ENCODE peak calls at places on chromosomes 7 and 10, in four cellular contexts. J, W, G and N are unnamed samples. For H3K4me1, the result is how much of the 10 kb centered on the place peaks cover.

GRCh38 chr7:127770870-127771269 is 118.9 kb downstream of the SND1 start:
- DNase-seq in J (no peak), W (no peak), G (no peak), N (no peak)

GRCh38 chr7:3265388-3265787 is 35.7 kb upstream of the SDK1 start:
- DNase-seq in J (no peak), W (no peak), G (no peak), N (no peak)

GRCh38 chr7:29806131-29806792 is at the start of gene WIPF3:
- DNase-seq in J (peak), W (peak), G (no peak), N (no peak)

GRCh38 chr7:55365103-55365679 is at the start of gene LANCL2:
- DNase-seq in J (peak), W (no peak), G (no peak), N (peak)

GRCh38 chr10:12594448-12594944 is 245.1 kb downstream of the CAMK1D start:
- DNase-seq in J (no peak), W (no peak), G (peak), N (no peak)

GRCh38 chr7:315516-316265 is 25.7 kb downstream of the FOXL3 start:
- DNase-seq in J (no peak), W (no peak), G (no peak), N (no peak)

GRCh38 chr10:74900297-74900696 is 73.9 kb downstream of the KAT6B start:
- DNase-seq in J (no peak), W (no peak), G (peak), N (peak)

GRCh38 chr7:92404170-92404614 is 43.1 kb upstream of the GATAD1 start:
- DNase-seq in J (peak), W (no peak), G (peak), N (no peak)

GRCh38 chr10:16521311-16522016 is at the start of gene C1QL3:
- DNase-seq in J (peak), W (peak), G (no peak), N (no peak)

GRCh38 chr10:16964571-16965241 is 147.5 kb upstream of the RSU1 start:
- DNase-seq in J (no peak), W (no peak), G (no peak), N (no peak)

GRCh38 chr10:9012312-9012711 is 957.8 kb downstream of the GATA3 start:
- DNase-seq in J (no peak), W (no peak), G (no peak), N (no peak)

GRCh38 chr10:62747195-62747594 is 57.3 kb upstream of the ADO start:
- DNase-seq in J (no peak), W (no peak), G (no peak), N (no peak)

GRCh38 chr10:5081091-5081490 is 13.1 kb upstream of the AKR1C3 start:
- DNase-seq in J (no peak), W (no peak), G (no peak), N (no peak)

GRCh38 chr7:38704751-38705150 is 73.6 kb upstream of the AMPH start:
- DNase-seq in J (no peak), W (no peak), G (no peak), N (no peak)

GRCh38 chr10:70132098-70133029 is at the start of gene AIFM2:
- DNase-seq in J (peak), W (peak), G (peak), N (peak)

GRCh38 chr7:101169838-101170531 is 4.6 kb upstream of the VGF start:
- DNase-seq in J (peak), W (peak), G (peak), N (peak)
- H3K4me1 ChIP-seq in J (half or more), W (under half), G (half or more), N (half or more)

GRCh38 chr10:115051216-115051615 is 41.9 kb upstream of the ATRNL1 start:
- DNase-seq in J (no peak), W (no peak), G (no peak), N (no peak)

GRCh38 chr10:115052216-115052615 is 40.9 kb upstream of the ATRNL1 start:
- DNase-seq in J (no peak), W (no peak), G (no peak), N (no peak)

GRCh38 chr10:115049957-115050356 is 43.2 kb upstream of the ATRNL1 start:
- DNase-seq in J (peak), W (no peak), G (no peak), N (no peak)

GRCh38 chr10:115049318-115049717 is 43.8 kb upstream of the ATRNL1 start:
- DNase-seq in J (no peak), W (no peak), G (no peak), N (no peak)

DNA sequence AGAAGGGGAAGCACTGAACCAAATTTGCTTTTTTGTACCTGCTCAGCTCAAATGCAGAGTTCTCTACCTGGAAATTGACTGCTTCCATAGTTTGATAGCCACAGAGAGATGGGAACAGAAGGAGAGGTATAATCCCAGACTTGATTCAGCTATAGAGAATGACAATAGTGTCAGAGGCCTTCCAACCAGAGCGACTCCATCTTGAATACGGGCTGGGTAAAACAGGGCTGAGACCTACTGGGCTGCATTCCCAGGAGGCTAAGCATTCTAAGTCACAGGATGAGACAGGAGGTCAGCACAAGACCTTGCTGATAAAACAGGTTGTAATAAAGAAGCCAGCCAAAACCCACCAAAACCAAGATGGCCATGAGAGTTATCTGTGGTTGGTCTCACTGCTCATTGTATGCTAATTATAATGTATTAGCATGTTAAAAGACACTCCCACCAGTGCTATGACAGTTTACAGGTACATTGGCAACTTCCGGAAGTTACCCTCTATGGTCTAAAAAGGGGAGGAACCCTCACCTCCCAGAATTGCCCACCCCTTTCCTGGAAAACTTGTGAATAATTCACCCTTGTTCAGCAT is 42.7 kb upstream of the ATRNL1 start:
- DNase-seq in J (no peak), W (no peak), G (no peak), N (no peak)
- H3K4me1 ChIP-seq in J (under half), W (under half), G (under half), N (under half)

GRCh38 chr10:129868470-129869035 is 95.5 kb downstream of the EBF3 start:
- DNase-seq in J (peak), W (no peak), G (no peak), N (no peak)

GRCh38 chr10:129873351-129873750 is 90.7 kb downstream of the EBF3 start:
- DNase-seq in J (no peak), W (no peak), G (no peak), N (no peak)

GRCh38 chr10:129870042-129870757 is 93.9 kb downstream of the EBF3 start:
- DNase-seq in J (no peak), W (no peak), G (no peak), N (no peak)

GRCh38 chr10:129872001-129872400 is 92.1 kb downstream of the EBF3 start:
- DNase-seq in J (no peak), W (no peak), G (no peak), N (no peak)

DNA sequence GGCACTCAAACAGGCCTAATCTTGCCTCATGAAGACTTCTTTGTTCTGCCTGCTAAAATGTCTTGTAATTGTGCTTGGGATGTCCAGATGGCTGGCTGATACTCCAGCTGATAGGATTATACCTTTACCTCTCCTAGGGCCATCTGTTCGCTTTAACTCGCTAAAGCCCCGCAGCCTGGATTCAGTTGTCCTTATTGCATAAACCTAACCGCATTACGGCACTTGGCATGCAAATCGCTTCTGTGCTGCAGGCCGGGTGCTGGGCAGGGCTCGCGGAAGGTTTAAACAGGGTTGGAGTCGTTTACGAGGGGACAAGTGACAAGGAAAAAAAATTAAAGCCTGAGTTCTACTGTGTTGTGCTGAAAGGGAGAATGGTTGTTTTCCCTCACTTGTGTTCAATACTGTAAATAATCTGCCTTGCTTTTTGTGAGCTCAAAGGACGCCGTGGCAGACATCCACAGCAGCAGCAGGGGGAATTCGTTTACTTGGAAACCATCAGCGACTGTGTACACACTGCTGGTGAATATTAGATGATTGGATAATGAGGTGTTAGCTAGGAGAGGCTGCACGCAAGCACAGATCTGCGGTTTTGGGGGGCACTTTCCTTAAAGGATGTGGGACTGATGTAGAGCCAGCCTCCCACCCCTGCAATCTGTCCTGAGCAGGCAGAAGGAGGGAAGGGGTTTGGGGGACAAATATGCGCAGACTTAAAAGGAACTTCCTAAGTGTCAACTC is 93.0 kb downstream of the EBF3 start:
- DNase-seq in J (no peak), W (no peak), G (peak), N (no peak)
- H3K4me1 ChIP-seq in J (under half), W (under half), G (under half), N (under half)

GRCh38 chr7:100019908-100020307 is 4.5 kb downstream of the ZKSCAN1 start:
- DNase-seq in J (no peak), W (no peak), G (no peak), N (no peak)
- H3K4me1 ChIP-seq in J (under half), W (half or more), G (under half), N (under half)

GRCh38 chr7:23941551-23941950 is 231.5 kb downstream of the STK31 start:
- DNase-seq in J (no peak), W (no peak), G (no peak), N (no peak)
- H3K4me1 ChIP-seq in J (under half), W (under half), G (under half), N (under half)

GRCh38 chr10:121460733-121461132 is 137.5 kb downstream of the FGFR2 start:
- DNase-seq in J (no peak), W (no peak), G (no peak), N (no peak)
- H3K4me1 ChIP-seq in J (under half), W (under half), G (under half), N (under half)